ENCODE peak calls at places on chromosomes 4 and X, in ten cellular contexts. Z is T-helper 1 cell; N is fibroblast of the conjunctiva; K is CD4-positive, CD25-positive, alpha-beta regulatory T cell; W is NCI-H510A; U is activated naive CD4-positive, alpha-beta T cell; M is G401; B is ELR; X is SIG-M5; F is AG04450. V is an unnamed sample.

GRCh38 chrX:121244511-121244910 is 197.1 kb downstream of the GLUD2 start:
- DNase-seq in M (no peak), U (no peak), Z (no peak), B (no peak), W (no peak), K (no peak), N (no peak), X (no peak), F (no peak), V (no peak)

GRCh38 chr4:1656132-1656531 is 28.0 kb downstream of the FAM53A start:
- DNase-seq in N (no peak), K (no peak), B (no peak), Z (no peak), W (no peak), U (no peak), X (no peak), F (no peak), M (no peak), V (no peak)

GRCh38 chrX:108022491-108023089 is 22.3 kb upstream of the VSIG1 start:
- DNase-seq in K (no peak), M (no peak), W (no peak), F (no peak), X (no peak), B (peak), U (no peak), Z (no peak), N (no peak), V (no peak)

GRCh38 chr4:26557164-26557563 is 26.7 kb upstream of the TBC1D19 start:
- DNase-seq in U (no peak), K (no peak), Z (no peak), F (peak), M (no peak), X (no peak), B (no peak), N (peak), W (no peak), V (peak)

GRCh38 chr4:25320374-25321172 is 8.0 kb downstream of the ZCCHC4 start:
- DNase-seq in U (no peak), X (peak), W (no peak), Z (no peak), B (peak), N (peak), K (no peak), F (peak), M (no peak), V (peak)

GRCh38 chrX:38426785-38427184 is 74.4 kb downstream of the OTC start:
- DNase-seq in U (no peak), Z (no peak), M (no peak), K (no peak), F (no peak), B (no peak), W (no peak), X (no peak), N (no peak), V (peak)

GRCh38 chrX:16239211-16239610 is 71.9 kb downstream of the MAGEB17 start:
- DNase-seq in X (no peak), W (no peak), K (no peak), U (no peak), M (no peak), N (peak), B (peak), F (peak), Z (no peak), V (peak)

GRCh38 chrX:152245231-152245630 is 106.9 kb upstream of the MAGEA10 start:
- DNase-seq in M (no peak), Z (no peak), F (no peak), W (no peak), U (no peak), X (no peak), K (no peak), N (no peak), B (peak), V (peak)

GRCh38 chr4:184932343-184932742 is 85.9 kb upstream of the HELT start:
- DNase-seq in X (no peak), Z (no peak), F (no peak), M (no peak), U (no peak), B (no peak), K (no peak), N (no peak), W (no peak), V (no peak)

GRCh38 chrX:45191383-45191782 is 9.3 kb downstream of the DIPK2B start:
- DNase-seq in K (no peak), F (no peak), N (no peak), Z (no peak), B (no peak), U (no peak), W (no peak), M (no peak), X (no peak), V (no peak)

GRCh38 chrX:11665144-11666040 is at the start of gene ARHGAP6:
- DNase-seq in K (no peak), W (no peak), F (no peak), Z (no peak), X (no peak), U (no peak), N (peak), B (peak), M (no peak), V (peak)

GRCh38 chrX:54423161-54423888 is 16.9 kb upstream of the TSR2 start:
- DNase-seq in B (peak), F (no peak), U (no peak), Z (no peak), K (no peak), X (no peak), N (no peak), M (no peak), W (no peak), V (no peak)

GRCh38 chr4:84099591-84099990 is 399.5 kb downstream of the NKX6-1 start:
- DNase-seq in K (no peak), N (no peak), W (no peak), U (no peak), B (no peak), M (no peak), F (no peak), X (no peak), Z (no peak), V (peak)

GRCh38 chrX:24563291-24564010 is 83.7 kb downstream of the PCYT1B start:
- DNase-seq in N (no peak), B (no peak), U (no peak), M (no peak), K (no peak), X (no peak), Z (no peak), F (no peak), W (no peak), V (no peak)

GRCh38 chrX:128906753-128907152 is 616.5 kb downstream of the SMARCA1 start:
- DNase-seq in Z (no peak), U (no peak), F (no peak), W (no peak), X (no peak), M (no peak), K (no peak), N (no peak), B (no peak), V (no peak)

GRCh38 chr4:102608190-102608589 is 107.0 kb downstream of the NFKB1 start:
- DNase-seq in U (no peak), F (no peak), X (no peak), M (no peak), W (no peak), B (peak), Z (no peak), K (no peak), N (no peak), V (peak)

GRCh38 chrX:154437971-154438893 is 1.3 kb downstream of the GDI1 start:
- DNase-seq in X (no peak), K (no peak), F (no peak), Z (no peak), U (no peak), W (no peak), N (no peak), M (no peak), B (peak), V (no peak)

GRCh38 chr4:83855044-83855443 is 319.1 kb downstream of the GPAT3 start:
- DNase-seq in N (peak), U (no peak), F (peak), B (peak), W (no peak), X (no peak), M (no peak), Z (no peak), K (no peak), V (peak)

GRCh38 chrX:123731987-123732678 is 719 bp downstream of the THOC2 start:
- DNase-seq in B (peak), U (no peak), M (peak), F (no peak), X (no peak), K (peak), W (peak), Z (no peak), N (no peak), V (peak)

V was measured in M059J.